ENCODE peak calls at places on chromosomes 2 and 18, in five cellular contexts. D is A549; E is NCI-H2029 treated with DMSO at 0.1 percent for 48 hours; P is activated naive CD8-positive, alpha-beta T cell treated with anti-CD3 and anti-CD28 coated beads, Interleukin-2, amount 10 ng/mL, durations not matched to agents 7 days and 5 days; X is stimulated activated CD8-positive, alpha-beta memory T cell treated with anti-CD3 and anti-CD28 coated beads, Interleukin-2, amount 100 ng/mL, for 1 hour. H is an unnamed sample.
A peak's percentile ranks its signal among the peaks of the same experiment; 100 is the strongest.

GRCh38 chr2:48715042-48715899 is 40.3 kb downstream of the LHCGR start:
- DNase-seq in D (no peak), X (no peak), P (no peak), E (no peak), H (no peak)

GRCh38 chr18:37711990-37712389 is 146.4 kb upstream of the CELF4 start:
- DNase-seq in P (no peak), E (no peak), X (no peak), D (no peak), H (no peak)

GRCh38 chr2:3605013-3605961 is 10.4 kb downstream of the COLEC11 start:
- DNase-seq in X (no peak), D (peak; percentile 95), E (peak; percentile 68), P (peak; percentile 64), H (peak; percentile 64)

GRCh38 chr2:104028066-104028465 is 825.8 kb upstream of the POU3F3 start:
- DNase-seq in E (no peak), D (no peak), X (no peak), P (no peak), H (no peak)

GRCh38 chr18:73153271-73153670 is 285.5 kb upstream of the NETO1 start:
- DNase-seq in X (no peak), D (no peak), P (no peak), E (no peak), H (no peak)

GRCh38 chr2:158507141-158507540 is 50.4 kb downstream of the PKP4 start:
- DNase-seq in X (no peak), E (no peak), P (no peak), D (no peak), H (no peak)

GRCh38 chr2:149040451-149040850 is 2.0 kb downstream of the LYPD6B start:
- DNase-seq in X (no peak), E (no peak), P (peak; percentile 42), D (peak; percentile 6), H (peak; percentile 34)

GRCh38 chr2:117785740-117786139 is 28.8 kb upstream of the DDX18 start:
- DNase-seq in X (no peak), P (no peak), E (no peak), D (peak; percentile 15), H (no peak)

GRCh38 chr2:45278345-45279078 is 269.3 kb upstream of the SIX2 start:
- DNase-seq in E (peak; percentile 21), D (no peak), P (no peak), X (no peak), H (no peak)

GRCh38 chr2:170202437-170202836 is 24.5 kb downstream of the MYO3B start:
- DNase-seq in X (no peak), P (no peak), E (no peak), D (no peak), H (no peak)

GRCh38 chr2:239272626-239273025 is 128.2 kb downstream of the HDAC4 start:
- DNase-seq in E (no peak), X (no peak), D (no peak), P (no peak), H (no peak)

GRCh38 chr2:240432820-240433801 is 2.4 kb upstream of the GPC1 start:
- DNase-seq in P (peak; percentile 31), X (no peak), D (no peak), E (no peak), H (no peak)

GRCh38 chr18:66548747-66549146 is 55.1 kb downstream of the CDH19 start:
- DNase-seq in X (no peak), P (no peak), E (no peak), D (no peak), H (no peak)

GRCh38 chr18:58497845-58498244 is 131.0 kb downstream of the ALPK2 start:
- DNase-seq in D (no peak), E (no peak), X (no peak), P (no peak), H (no peak)

GRCh38 chr2:13682878-13683277 is 949.6 kb upstream of the LRATD1 start:
- DNase-seq in X (no peak), E (no peak), P (no peak), D (no peak), H (no peak)

GRCh38 chr2:147939313-147939712 is 81.2 kb downstream of the ORC4 start:
- DNase-seq in X (no peak), P (no peak), D (no peak), E (no peak), H (no peak)

GRCh38 chr2:60884795-60885194 is 3.4 kb downstream of the REL start:
- DNase-seq in X (no peak), P (no peak), D (no peak), E (peak; percentile 38), H (no peak)

GRCh38 chr2:150266931-150267330 is 220.5 kb downstream of the RND3 start:
- DNase-seq in E (no peak), P (no peak), X (no peak), D (no peak), H (no peak)

GRCh38 chr2:114668415-114668814 is 226.0 kb downstream of the DPP10 start:
- DNase-seq in D (no peak), X (no peak), E (no peak), P (no peak), H (no peak)

GRCh38 chr18:44624052-44624451 is 56.6 kb upstream of the SETBP1 start:
- DNase-seq in E (no peak), X (no peak), P (no peak), D (no peak), H (no peak)

GRCh38 chr18:79523738-79524180 is 128.0 kb downstream of the NFATC1 start:
- DNase-seq in X (no peak), D (no peak), P (no peak), E (no peak), H (no peak)

GRCh38 chr18:54531402-54532065 is 59.5 kb upstream of the DYNAP start:
- DNase-seq in X (no peak), D (no peak), P (no peak), E (no peak), H (no peak)

GRCh38 chr18:49435170-49435569 is 25.3 kb downstream of the DYM start:
- DNase-seq in P (no peak), X (no peak), E (no peak), D (no peak), H (no peak)

GRCh38 chr2:72925328-72925943 is 8.1 kb downstream of the EMX1 start:
- DNase-seq in P (no peak), D (no peak), E (no peak), X (no peak), H (peak; percentile 16)

H was measured in 8988T.